ENCODE peak calls at places on chromosomes 1 and 21, in nine cellular contexts. Q is heart left ventricle; H is CD8-positive, alpha-beta memory T cell; Y is fibroblast of lung; Z is iris pigment epithelial cell; T is MV-4-11; N is RCC 7860; G is stimulated activated CD4-positive, alpha-beta T cell treated with anti-CD3 and anti-CD28 coated beads, Interleukin-4, amount 100 ng/mL, for 48 hours; K is Daoy. V is an unnamed sample.

GRCh38 chr21:45075606-45076244 is 1.3 kb downstream of the ADARB1 start:
- DNase-seq in Z (peak), Q (no peak), G (no peak), H (no peak), K (no peak), T (no peak), Y (peak), N (no peak), V (no peak)

GRCh38 chr21:43585924-43586411 is 73.3 kb downstream of the HSF2BP start:
- DNase-seq in N (peak), Y (peak), G (no peak), Z (peak), T (peak), H (no peak), K (peak), Q (peak), V (no peak)

GRCh38 chr1:65389296-65389695 is 31.2 kb upstream of the LEPR start:
- DNase-seq in Z (peak), Y (no peak), T (no peak), G (no peak), H (no peak), Q (no peak), K (no peak), N (no peak), V (no peak)

GRCh38 chr1:205630241-205630640 is 1.6 kb downstream of the ELK4 start:
- DNase-seq in N (peak), H (no peak), Z (peak), Y (peak), T (no peak), K (no peak), G (no peak), Q (no peak), V (no peak)

GRCh38 chr1:232905324-232906034 is 44.9 kb upstream of the NTPCR start:
- DNase-seq in N (peak), G (no peak), H (no peak), Y (peak), Z (peak), K (peak), T (peak), Q (no peak), V (no peak)

GRCh38 chr1:28087614-28088167 is 719 bp downstream of the EYA3 start:
- DNase-seq in Y (peak), G (peak), K (peak), N (no peak), Q (no peak), H (no peak), T (peak), Z (peak), V (peak)

GRCh38 chr1:163120372-163120771 is 51.2 kb downstream of the RGS4 start:
- DNase-seq in H (no peak), G (no peak), K (no peak), T (no peak), Y (no peak), Z (no peak), Q (no peak), N (no peak), V (no peak)

GRCh38 chr21:41596241-41596925 is 88.4 kb upstream of the TMPRSS2 start:
- DNase-seq in K (no peak), Y (no peak), Q (no peak), N (no peak), Z (no peak), T (no peak), H (no peak), G (no peak), V (no peak)

GRCh38 chr1:159441360-159441759 is 1.8 kb downstream of the OR10J1 start:
- DNase-seq in H (no peak), Q (no peak), K (no peak), G (no peak), Y (no peak), Z (no peak), T (peak), N (no peak), V (no peak)